ENCODE peak calls at places on chromosomes 5 and 9, in eight cellular contexts. One of them, this sample, is unnamed.

GRCh38 chr9:112380102-112380581 is at the start of gene HSDL2:
- DNase-seq in activated CD8-positive, alpha-beta memory T cell treated with anti-CD3 and anti-CD28 coated beads, Interleukin-2, amount 10 ng/mL, durations not matched to agents 7 days and 5 days: peak
- DNase-seq in fibroblast of the aortic adventitia: peak
- DNase-seq in naive B cell: no peak
- DNase-seq in iPS-NIHi11: no peak
- DNase-seq in endothelial cell: no peak
- DNase-seq in LHCN-M2: no peak
- DNase-seq in ACHN: peak
- DNase-seq in this sample: no peak

GRCh38 chr5:179344301-179345178 is 721 bp downstream of the ADAMTS2 start:
- DNase-seq in activated CD8-positive, alpha-beta memory T cell treated with anti-CD3 and anti-CD28 coated beads, Interleukin-2, amount 10 ng/mL, durations not matched to agents 7 days and 5 days: no peak
- DNase-seq in fibroblast of the aortic adventitia: peak
- DNase-seq in naive B cell: no peak
- DNase-seq in iPS-NIHi11: peak
- DNase-seq in endothelial cell: peak
- DNase-seq in LHCN-M2: no peak
- DNase-seq in ACHN: no peak
- DNase-seq in this sample: peak

GRCh38 chr5:79509244-79509880 is 4.6 kb downstream of the HOMER1 start:
- DNase-seq in activated CD8-positive, alpha-beta memory T cell treated with anti-CD3 and anti-CD28 coated beads, Interleukin-2, amount 10 ng/mL, durations not matched to agents 7 days and 5 days: no peak
- DNase-seq in fibroblast of the aortic adventitia: no peak
- DNase-seq in naive B cell: no peak
- DNase-seq in iPS-NIHi11: no peak
- DNase-seq in endothelial cell: no peak
- DNase-seq in LHCN-M2: peak
- DNase-seq in ACHN: no peak
- DNase-seq in this sample: no peak

GRCh38 chr9:89367281-89367680 is 49.0 kb downstream of the SECISBP2 start:
- DNase-seq in activated CD8-positive, alpha-beta memory T cell treated with anti-CD3 and anti-CD28 coated beads, Interleukin-2, amount 10 ng/mL, durations not matched to agents 7 days and 5 days: no peak
- DNase-seq in fibroblast of the aortic adventitia: no peak
- DNase-seq in naive B cell: no peak
- DNase-seq in iPS-NIHi11: no peak
- DNase-seq in endothelial cell: no peak
- DNase-seq in LHCN-M2: no peak
- DNase-seq in ACHN: no peak
- DNase-seq in this sample: no peak

GRCh38 chr9:90061187-90061586 is 456.4 kb downstream of the GADD45G start:
- DNase-seq in activated CD8-positive, alpha-beta memory T cell treated with anti-CD3 and anti-CD28 coated beads, Interleukin-2, amount 10 ng/mL, durations not matched to agents 7 days and 5 days: no peak
- DNase-seq in fibroblast of the aortic adventitia: no peak
- DNase-seq in naive B cell: no peak
- DNase-seq in iPS-NIHi11: no peak
- DNase-seq in endothelial cell: no peak
- DNase-seq in LHCN-M2: no peak
- DNase-seq in ACHN: no peak
- DNase-seq in this sample: no peak

GRCh38 chr5:126938461-126938860 is 91.9 kb downstream of the MARCHF3 start:
- DNase-seq in activated CD8-positive, alpha-beta memory T cell treated with anti-CD3 and anti-CD28 coated beads, Interleukin-2, amount 10 ng/mL, durations not matched to agents 7 days and 5 days: no peak
- DNase-seq in fibroblast of the aortic adventitia: peak
- DNase-seq in naive B cell: no peak
- DNase-seq in iPS-NIHi11: no peak
- DNase-seq in endothelial cell: no peak
- DNase-seq in LHCN-M2: peak
- DNase-seq in ACHN: peak
- DNase-seq in this sample: no peak

GRCh38 chr5:147391781-147392180 is 118.1 kb downstream of the DPYSL3 start:
- DNase-seq in activated CD8-positive, alpha-beta memory T cell treated with anti-CD3 and anti-CD28 coated beads, Interleukin-2, amount 10 ng/mL, durations not matched to agents 7 days and 5 days: no peak
- DNase-seq in fibroblast of the aortic adventitia: peak
- DNase-seq in naive B cell: no peak
- DNase-seq in iPS-NIHi11: peak
- DNase-seq in endothelial cell: peak
- DNase-seq in LHCN-M2: peak
- DNase-seq in ACHN: peak
- DNase-seq in this sample: peak

GRCh38 chr5:40486437-40487270 is 193.1 kb upstream of the PTGER4 start:
- DNase-seq in activated CD8-positive, alpha-beta memory T cell treated with anti-CD3 and anti-CD28 coated beads, Interleukin-2, amount 10 ng/mL, durations not matched to agents 7 days and 5 days: peak
- DNase-seq in fibroblast of the aortic adventitia: peak
- DNase-seq in naive B cell: peak
- DNase-seq in iPS-NIHi11: no peak
- DNase-seq in endothelial cell: no peak
- DNase-seq in LHCN-M2: peak
- DNase-seq in ACHN: no peak
- DNase-seq in this sample: no peak

GRCh38 chr5:5523066-5523505 is 100.6 kb downstream of the ICE1 start:
- DNase-seq in activated CD8-positive, alpha-beta memory T cell treated with anti-CD3 and anti-CD28 coated beads, Interleukin-2, amount 10 ng/mL, durations not matched to agents 7 days and 5 days: peak
- DNase-seq in fibroblast of the aortic adventitia: peak
- DNase-seq in naive B cell: peak
- DNase-seq in iPS-NIHi11: no peak
- DNase-seq in endothelial cell: no peak
- DNase-seq in LHCN-M2: peak
- DNase-seq in ACHN: peak
- DNase-seq in this sample: no peak

GRCh38 chr5:172630961-172631360 is 10.1 kb upstream of the NEURL1B start:
- DNase-seq in activated CD8-positive, alpha-beta memory T cell treated with anti-CD3 and anti-CD28 coated beads, Interleukin-2, amount 10 ng/mL, durations not matched to agents 7 days and 5 days: no peak
- DNase-seq in fibroblast of the aortic adventitia: no peak
- DNase-seq in naive B cell: no peak
- DNase-seq in iPS-NIHi11: no peak
- DNase-seq in endothelial cell: no peak
- DNase-seq in LHCN-M2: no peak
- DNase-seq in ACHN: no peak
- DNase-seq in this sample: no peak

GRCh38 chr5:176780071-176780850 is 30.1 kb upstream of the UNC5A start:
- DNase-seq in activated CD8-positive, alpha-beta memory T cell treated with anti-CD3 and anti-CD28 coated beads, Interleukin-2, amount 10 ng/mL, durations not matched to agents 7 days and 5 days: peak
- DNase-seq in fibroblast of the aortic adventitia: no peak
- DNase-seq in naive B cell: no peak
- DNase-seq in iPS-NIHi11: no peak
- DNase-seq in endothelial cell: no peak
- DNase-seq in LHCN-M2: no peak
- DNase-seq in ACHN: no peak
- DNase-seq in this sample: no peak

GRCh38 chr5:82393951-82394350 is 115.8 kb upstream of the RPS23 start:
- DNase-seq in activated CD8-positive, alpha-beta memory T cell treated with anti-CD3 and anti-CD28 coated beads, Interleukin-2, amount 10 ng/mL, durations not matched to agents 7 days and 5 days: no peak
- DNase-seq in fibroblast of the aortic adventitia: no peak
- DNase-seq in naive B cell: no peak
- DNase-seq in iPS-NIHi11: no peak
- DNase-seq in endothelial cell: no peak
- DNase-seq in LHCN-M2: no peak
- DNase-seq in ACHN: no peak
- DNase-seq in this sample: no peak

This sample was measured in K562.